ENCODE peak calls at places on chromosome 3, in nine cellular contexts. Q is CD4-positive, CD25-positive, alpha-beta regulatory T cell; L is kidney; T is A549; I is heart left ventricle; D is NT2/D1; M is IMR-90; G is suprapubic skin; C is upper lobe of left lung. U is an unnamed sample. For H3K9me3 and H3K4me1, the result is how much of the 10 kb centered on the place peaks cover.

GRCh38 chr3:187041362-187042061 is 97.8 kb downstream of the RPL39L start:
- DNase-seq in C (no peak), G (no peak), L (no peak), M (peak), I (no peak), D (no peak), T (no peak), Q (peak), U (no peak)

GRCh38 chr3:88032245-88032644 is 26.6 kb downstream of the CGGBP1 start:
- DNase-seq in Q (no peak), M (peak), T (no peak), G (no peak), I (no peak), D (no peak), C (no peak), L (no peak), U (no peak)

GRCh38 chr3:105728913-105729312 is 139.9 kb downstream of the CBLB start:
- DNase-seq in M (no peak), D (no peak), C (no peak), I (no peak), Q (no peak), G (no peak), L (no peak), T (no peak), U (no peak)

GRCh38 chr3:36891651-36892268 is 53.1 kb downstream of the TRANK1 start:
- DNase-seq in M (no peak), Q (no peak), C (no peak), G (no peak), I (peak), D (no peak), T (no peak), L (no peak), U (no peak)

GRCh38 chr3:46998121-46998851 is 18.8 kb downstream of the NBEAL2 start:
- DNase-seq in M (peak), I (peak), D (peak), Q (peak), L (peak), T (peak), C (peak), G (no peak), U (peak)

GRCh38 chr3:168047190-168047795 is 48.4 kb downstream of the GOLIM4 start:
- DNase-seq in G (no peak), Q (no peak), D (peak), I (no peak), L (no peak), M (peak), C (no peak), T (peak), U (peak)

GRCh38 chr3:107315136-107315535 is 62.1 kb upstream of the CCDC54 start:
- DNase-seq in L (no peak), D (no peak), T (no peak), I (no peak), M (peak), Q (no peak), C (no peak), G (no peak), U (no peak)

GRCh38 chr3:169969696-169970095 is 3.1 kb downstream of the SEC62 start:
- DNase-seq in T (no peak), Q (no peak), L (no peak), D (no peak), M (no peak), C (no peak), G (no peak), I (no peak), U (peak)

GRCh38 chr3:11678735-11679134 is 35.0 kb upstream of the VGLL4 start:
- DNase-seq in T (no peak), D (no peak), I (no peak), M (peak), Q (no peak), L (no peak), G (no peak), C (no peak), U (no peak)

GRCh38 chr3:127539366-127540060 is 51.0 kb downstream of the TPRA1 start:
- DNase-seq in T (no peak), C (peak), Q (no peak), G (no peak), D (no peak), I (no peak), L (no peak), M (no peak), U (no peak)

GRCh38 chr3:39448506-39449233 is 18.8 kb upstream of the MOBP start:
- DNase-seq in Q (no peak), I (no peak), T (no peak), L (no peak), D (no peak), G (no peak), M (no peak), C (no peak), U (no peak)

GRCh38 chr3:192212335-192212734 is 515.0 kb downstream of the FGF12 start:
- DNase-seq in L (no peak), Q (no peak), M (no peak), G (no peak), C (no peak), T (no peak), I (no peak), D (no peak), U (no peak)

GRCh38 chr3:179991104-179991503 is 45.6 kb downstream of the PEX5L start:
- DNase-seq in M (no peak), G (no peak), T (no peak), I (no peak), C (no peak), Q (no peak), L (no peak), D (no peak), U (no peak)

GRCh38 chr3:46906471-46907058 is 29.0 kb downstream of the PTH1R start:
- DNase-seq in T (no peak), C (no peak), Q (no peak), G (peak), L (no peak), M (no peak), I (no peak), D (no peak), U (no peak)

GRCh38 chr3:194575484-194576210 is 57.6 kb downstream of the TMEM44 start:
- DNase-seq in Q (no peak), I (no peak), G (no peak), C (no peak), D (no peak), T (peak), L (peak), M (peak), U (no peak)

GRCh38 chr3:141797167-141797773 is 34.1 kb downstream of the GRK7 start:
- DNase-seq in I (peak), M (peak), C (peak), L (peak), T (no peak), G (peak), Q (peak), D (peak), U (peak)

GRCh38 chr3:42526616-42527367 is 24.3 kb downstream of the VIPR1 start:
- DNase-seq in G (no peak), I (no peak), D (no peak), T (no peak), M (no peak), Q (no peak), L (no peak), C (no peak), U (no peak)

GRCh38 chr3:105827959-105828358 is 40.9 kb downstream of the CBLB start:
- DNase-seq in G (no peak), M (peak), D (no peak), T (peak), Q (no peak), C (no peak), I (no peak), L (no peak), U (no peak)

GRCh38 chr3:18786924-18787323 is 361.4 kb upstream of the KCNH8 start:
- DNase-seq in Q (peak), C (no peak), G (no peak), I (no peak), M (no peak), L (no peak), T (no peak), D (no peak), U (no peak)

GRCh38 chr3:49879721-49880120 is 10.0 kb upstream of the CAMKV start:
- DNase-seq in I (no peak), T (no peak), D (no peak), Q (no peak), G (no peak), M (no peak), L (no peak), C (no peak), U (no peak)

GRCh38 chr3:55376753-55377347 is 110.3 kb downstream of the WNT5A start:
- DNase-seq in I (no peak), Q (no peak), G (no peak), T (no peak), L (no peak), C (no peak), M (no peak), D (no peak), U (no peak)
- H3K9me3 ChIP-seq in I (under half), Q (under half), G (under half), T (under half), L (under half), C (under half), M (under half), D (under half), U (under half)

DNA sequence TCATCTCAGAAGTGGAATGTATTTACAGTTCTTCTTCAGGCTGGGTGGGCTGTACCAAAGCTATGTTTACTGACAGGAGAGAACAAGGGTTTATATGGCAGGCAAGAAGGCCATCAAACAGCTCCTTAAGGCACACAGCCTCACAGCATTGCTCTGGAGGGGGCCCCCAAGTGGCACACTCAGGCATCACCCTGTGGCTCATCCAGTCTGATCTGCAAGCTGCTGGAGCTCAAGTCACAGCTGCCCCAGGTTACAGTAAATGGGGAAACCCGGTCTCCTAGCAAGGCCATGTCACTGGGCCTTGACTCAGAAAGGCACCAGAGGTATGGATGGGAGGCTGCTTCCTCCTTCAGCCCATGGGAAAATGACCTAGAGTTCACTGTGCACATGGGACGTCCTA is 67.4 kb downstream of the TFG start:
- DNase-seq in I (no peak), C (no peak), G (no peak), M (peak), L (no peak), Q (no peak), D (no peak), T (no peak), U (peak)
- H3K4me1 ChIP-seq in I (under half), C (under half), G (under half), M (under half), L (under half), Q (under half), D (under half), T (under half), U (under half)

GRCh38 chr3:24490151-24490550 is 4.5 kb downstream of the THRB start:
- DNase-seq in C (no peak), I (no peak), T (no peak), M (no peak), D (no peak), L (no peak), Q (no peak), G (no peak), U (no peak)
- H3K4me3 ChIP-seq in C (no peak), I (no peak), T (no peak), M (no peak), D (no peak), L (no peak), Q (no peak), G (no peak), U (no peak)

DNA sequence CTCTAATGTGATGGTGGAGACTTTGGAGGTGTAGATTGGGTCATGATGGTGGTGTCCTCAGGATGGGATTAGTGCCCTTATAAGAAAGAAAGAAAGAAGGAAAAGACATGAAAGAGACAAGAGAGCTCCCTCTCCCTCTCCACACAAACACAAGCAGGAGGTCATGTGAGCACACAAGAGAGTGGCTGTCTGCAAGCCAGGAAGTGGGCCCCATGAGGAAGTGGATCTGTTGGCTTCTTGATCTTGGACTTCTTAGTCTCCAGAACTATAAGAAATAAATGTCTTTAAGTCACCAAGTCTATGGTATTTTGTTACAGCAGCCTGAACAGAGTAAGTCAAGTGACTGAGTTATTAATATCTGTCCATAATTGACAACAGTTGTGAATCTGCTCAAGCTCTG is 17.1 kb downstream of the IQCB1 start:
- DNase-seq in L (no peak), C (no peak), D (no peak), G (no peak), I (no peak), M (no peak), T (no peak), Q (no peak), U (no peak)
- H3K9me3 ChIP-seq in L (under half), C (under half), D (under half), G (under half), I (under half), M (under half), T (under half), Q (under half), U (under half)

DNA sequence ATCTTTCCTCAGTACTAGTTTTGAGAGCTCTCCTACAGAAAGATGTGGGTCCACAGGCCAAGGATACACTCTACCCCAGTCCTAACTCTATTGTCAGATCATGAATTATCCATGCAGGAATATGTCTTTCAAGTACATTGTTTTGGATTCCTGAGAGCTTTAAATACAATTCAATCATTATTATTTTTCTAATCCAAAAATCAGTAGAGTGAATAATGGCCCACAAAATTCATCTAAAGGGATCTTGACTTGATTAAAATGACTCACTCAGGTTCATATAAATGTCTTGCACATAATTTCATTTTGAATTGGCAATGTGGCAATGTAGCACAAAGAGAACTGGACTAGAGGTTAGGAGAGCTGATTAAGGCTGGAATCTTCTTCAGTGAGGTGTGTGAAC is 93.9 kb downstream of the ZPLD1 start:
- DNase-seq in T (no peak), G (no peak), L (no peak), D (no peak), M (no peak), C (no peak), Q (no peak), I (no peak), U (no peak)
- H3K4me1 ChIP-seq in T (under half), G (under half), L (under half), D (under half), M (under half), C (under half), Q (under half), I (under half), U (under half)

GRCh38 chr3:21750831-21751391 is at the start of gene ZNF385D:
- DNase-seq in G (peak), D (peak), Q (no peak), T (no peak), M (peak), C (peak), L (peak), I (peak), U (peak)
- H3K4me3 ChIP-seq in G (peak), D (peak), Q (no peak), T (no peak), M (peak), C (peak), L (peak), I (peak), U (peak)

GRCh38 chr3:123372789-123373534 is 75.9 kb downstream of the ADCY5 start:
- DNase-seq in M (no peak), L (peak), C (no peak), T (no peak), G (no peak), D (no peak), I (no peak), Q (no peak), U (no peak)
- H3K9me3 ChIP-seq in M (under half), L (under half), C (under half), T (under half), G (under half), D (under half), I (under half), Q (under half), U (under half)

GRCh38 chr3:132966374-132966773 is 71.8 kb upstream of the TMEM108 start:
- DNase-seq in I (no peak), Q (no peak), M (no peak), L (no peak), C (no peak), G (no peak), T (no peak), D (no peak), U (no peak)

DNA sequence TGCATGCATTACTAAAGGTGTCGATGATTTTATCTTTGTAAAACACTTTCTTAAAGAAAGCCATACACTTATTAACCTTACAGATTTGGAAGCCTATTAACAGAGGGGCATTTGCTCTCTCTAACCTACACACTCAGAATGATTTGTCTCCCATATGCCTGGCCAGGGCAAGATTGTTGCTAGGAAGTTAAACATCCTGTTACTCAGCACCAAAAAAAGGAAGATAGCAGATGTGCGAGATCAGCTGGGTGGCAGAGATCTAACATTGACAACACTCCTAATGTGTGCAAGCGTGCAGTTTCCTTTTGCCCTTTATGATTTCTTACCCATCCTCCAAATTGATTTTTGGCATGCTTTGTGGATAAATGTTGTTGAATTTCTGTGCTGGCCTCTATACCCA is 73.9 kb upstream of the TMEM108 start:
- DNase-seq in M (no peak), I (no peak), Q (no peak), G (no peak), D (no peak), T (no peak), L (no peak), C (no peak), U (no peak)
- H3K4me1 ChIP-seq in M (under half), I (under half), Q (under half), G (under half), D (under half), T (under half), L (under half), C (under half), U (under half)